ENCODE peak calls at places on chromosomes 12 and 14, in four cellular contexts. W, N, L and G are unnamed samples.

GRCh38 chr12:89383235-89384049 is 31.1 kb upstream of the DUSP6 start:
- DNase-seq in W (no peak), N (no peak), L (no peak), G (no peak)

GRCh38 chr12:53938276-53939140 is at the start of gene HOXC13:
- DNase-seq in W (peak), N (peak), L (peak), G (peak)

GRCh38 chr12:12017135-12017581 is 53.6 kb upstream of the BCL2L14 start:
- DNase-seq in W (no peak), N (no peak), L (no peak), G (no peak)

GRCh38 chr12:70052931-70053497 is 190.2 kb upstream of the CNOT2 start:
- DNase-seq in W (no peak), N (no peak), L (peak), G (peak)

GRCh38 chr14:105070760-105071137 is 5.5 kb upstream of the GPR132 start:
- DNase-seq in W (no peak), N (no peak), L (no peak), G (no peak)

GRCh38 chr12:69927145-69927544 is 102.1 kb downstream of the MYRFL start:
- DNase-seq in W (no peak), N (no peak), L (no peak), G (no peak)

GRCh38 chr12:1197264-1198018 is 206.4 kb downstream of the ERC1 start:
- DNase-seq in W (no peak), N (no peak), L (no peak), G (no peak)

GRCh38 chr12:45928309-45928708 is 62.1 kb downstream of the SCAF11 start:
- DNase-seq in W (no peak), N (no peak), L (no peak), G (no peak)

GRCh38 chr14:67241416-67242362 is at the start of gene PALS1:
- DNase-seq in W (peak), N (peak), L (peak), G (peak)

GRCh38 chr12:126362490-126362889 is 1297.3 kb downstream of the AACS start:
- DNase-seq in W (no peak), N (no peak), L (no peak), G (no peak)

GRCh38 chr12:34210689-34211530 is 188.6 kb downstream of the ALG10 start:
- DNase-seq in W (no peak), N (no peak), L (no peak), G (no peak)

GRCh38 chr12:78194448-78194847 is 363.8 kb downstream of the NAV3 start:
- DNase-seq in W (no peak), N (no peak), L (no peak), G (no peak)